ENCODE peak calls at places on chromosomes 11 and 22, in nine cellular contexts. E, N, Q, B, W, K, X, J and A are unnamed samples.

GRCh38 chr22:30947163-30947820 is 21.3 kb downstream of the MORC2 start:
- DNase-seq in E (no peak), N (peak; percentile 61), Q (no peak), B (peak; percentile 23), W (no peak), K (no peak), X (no peak), J (no peak), A (no peak)

GRCh38 chr22:42268852-42269406 is 1.5 kb downstream of the TCF20 start:
- DNase-seq in E (no peak), N (no peak), Q (no peak), B (no peak), W (no peak), K (no peak), X (no peak), J (no peak), A (no peak)

GRCh38 chr22:31790240-31790639 is 36.4 kb downstream of the DEPDC5 start:
- DNase-seq in E (no peak), N (no peak), Q (no peak), B (no peak), W (no peak), K (no peak), X (no peak), J (no peak), A (no peak)

GRCh38 chr11:102436546-102436945 is 16.0 kb downstream of the TMEM123 start:
- DNase-seq in E (no peak), N (no peak), Q (peak; percentile 89), B (peak; percentile 93), W (no peak), K (no peak), X (no peak), J (no peak), A (no peak)

GRCh38 chr11:95229199-95230053 is 1.6 kb downstream of the SESN3 start:
- DNase-seq in E (no peak), N (no peak), Q (peak; percentile 42), B (no peak), W (no peak), K (no peak), X (no peak), J (no peak), A (no peak)

GRCh38 chr11:45025716-45026492 is 75.2 kb upstream of the TP53I11 start:
- DNase-seq in E (no peak), N (no peak), Q (peak; percentile 36), B (no peak), W (peak; percentile 55), K (peak; percentile 55), X (peak; percentile 49), J (peak; percentile 62), A (no peak)

GRCh38 chr11:2518983-2519340 is 74.2 kb downstream of the KCNQ1 start:
- DNase-seq in E (no peak), N (peak; percentile 10), Q (no peak), B (no peak), W (peak; percentile 4), K (peak; percentile 30), X (no peak), J (no peak), A (no peak)

GRCh38 chr11:72613977-72614376 is 60.2 kb downstream of the PDE2A start:
- DNase-seq in E (no peak), N (peak; percentile 57), Q (no peak), B (no peak), W (peak; percentile 46), K (no peak), X (peak; percentile 76), J (no peak), A (no peak)

GRCh38 chr22:25368271-25368670 is 148.8 kb downstream of the CRYBB2 start:
- DNase-seq in E (no peak), N (no peak), Q (peak; percentile 83), B (peak; percentile 65), W (no peak), K (no peak), X (no peak), J (peak; percentile 47), A (no peak)

GRCh38 chr22:36244522-36245391 is 5.4 kb upstream of the APOL2 start:
- DNase-seq in E (no peak), N (no peak), Q (peak; percentile 65), B (peak; percentile 88), W (peak; percentile 50), K (no peak), X (no peak), J (no peak), A (no peak)

GRCh38 chr11:115221461-115222069 is 282.6 kb downstream of the CADM1 start:
- DNase-seq in E (no peak), N (no peak), Q (no peak), B (no peak), W (no peak), K (no peak), X (no peak), J (no peak), A (no peak)

GRCh38 chr11:37108436-37109204 is 510.6 kb upstream of the RAG2 start:
- DNase-seq in E (no peak), N (no peak), Q (no peak), B (no peak), W (no peak), K (no peak), X (no peak), J (no peak), A (no peak)

GRCh38 chr22:26367402-26368245 is 61.4 kb upstream of the ASPHD2 start:
- DNase-seq in E (peak; percentile 55), N (no peak), Q (peak; percentile 52), B (peak; percentile 39), W (no peak), K (peak; percentile 82), X (peak; percentile 42), J (no peak), A (no peak)

GRCh38 chr11:99693941-99694492 is 673.3 kb downstream of the CNTN5 start:
- DNase-seq in E (no peak), N (no peak), Q (peak; percentile 66), B (no peak), W (no peak), K (no peak), X (no peak), J (peak; percentile 16), A (no peak)

GRCh38 chr11:18727499-18728236 is 1.7 kb upstream of the IGSF22 start:
- DNase-seq in E (no peak), N (no peak), Q (peak; percentile 29), B (peak; percentile 16), W (no peak), K (peak; percentile 78), X (peak; percentile 60), J (peak; percentile 33), A (no peak)

GRCh38 chr11:10969387-10969786 is 111.5 kb upstream of the ZBED5 start:
- DNase-seq in E (no peak), N (no peak), Q (no peak), B (no peak), W (no peak), K (no peak), X (no peak), J (no peak), A (no peak)

GRCh38 chr11:910589-911030 is at the start of gene CHID1:
- DNase-seq in E (peak; percentile 76), N (peak; percentile 69), Q (peak; percentile 70), B (peak; percentile 73), W (peak; percentile 84), K (peak; percentile 97), X (peak; percentile 99), J (peak; percentile 88), A (peak; percentile 92)

GRCh38 chr11:60209977-60210376 is 27.1 kb upstream of the MS4A6A start:
- DNase-seq in E (no peak), N (no peak), Q (no peak), B (no peak), W (no peak), K (no peak), X (no peak), J (no peak), A (no peak)

GRCh38 chr11:67312187-67313021 is 9.1 kb downstream of the SSH3 start:
- DNase-seq in E (no peak), N (no peak), Q (no peak), B (no peak), W (no peak), K (no peak), X (no peak), J (peak; percentile 16), A (no peak)

GRCh38 chr22:36238348-36239149 is 778 bp downstream of the APOL2 start:
- DNase-seq in E (no peak), N (no peak), Q (no peak), B (no peak), W (peak; percentile 43), K (peak; percentile 64), X (no peak), J (peak; percentile 46), A (no peak)

GRCh38 chr11:83611616-83612015 is 325.4 kb upstream of the CCDC90B start:
- DNase-seq in E (no peak), N (no peak), Q (no peak), B (no peak), W (no peak), K (no peak), X (no peak), J (no peak), A (no peak)

GRCh38 chr11:86574493-86575207 is 97.8 kb downstream of the ME3 start:
- DNase-seq in E (no peak), N (no peak), Q (peak; percentile 38), B (no peak), W (no peak), K (no peak), X (no peak), J (no peak), A (no peak)

GRCh38 chr22:41857160-41857859 is 24.4 kb downstream of the SREBF2 start:
- DNase-seq in E (peak; percentile 72), N (no peak), Q (peak; percentile 84), B (peak; percentile 64), W (peak; percentile 63), K (peak; percentile 79), X (no peak), J (no peak), A (no peak)

GRCh38 chr22:21640810-21641209 is 1.3 kb upstream of the SDF2L1 start:
- DNase-seq in E (no peak), N (no peak), Q (no peak), B (no peak), W (no peak), K (no peak), X (no peak), J (no peak), A (no peak)

GRCh38 chr11:104637652-104638170 is 260.5 kb downstream of the CASP12 start:
- DNase-seq in E (no peak), N (no peak), Q (no peak), B (no peak), W (no peak), K (no peak), X (no peak), J (no peak), A (no peak)

GRCh38 chr11:132114185-132114584 is 743.8 kb downstream of the NTM start:
- DNase-seq in E (no peak), N (peak; percentile 41), Q (peak; percentile 21), B (peak; percentile 44), W (peak; percentile 18), K (no peak), X (no peak), J (peak; percentile 25), A (no peak)

GRCh38 chr22:46056169-46057041 is 79.4 kb upstream of the WNT7B start:
- DNase-seq in E (no peak), N (peak; percentile 94), Q (peak; percentile 52), B (peak; percentile 56), W (peak; percentile 48), K (no peak), X (no peak), J (no peak), A (no peak)

GRCh38 chr22:48898524-48899377 is 928.9 kb downstream of the BRD1 start:
- DNase-seq in E (no peak), N (peak; percentile 17), Q (no peak), B (no peak), W (no peak), K (peak; percentile 42), X (no peak), J (no peak), A (no peak)

GRCh38 chr22:31244044-31244942 is 32.2 kb downstream of the LIMK2 start:
- DNase-seq in E (no peak), N (no peak), Q (peak; percentile 61), B (peak; percentile 83), W (peak; percentile 81), K (no peak), X (no peak), J (no peak), A (no peak)

GRCh38 chr22:31278643-31279326 is 13.5 kb downstream of the PIK3IP1 start:
- DNase-seq in E (no peak), N (no peak), Q (no peak), B (no peak), W (no peak), K (peak; percentile 64), X (no peak), J (no peak), A (no peak)

GRCh38 chr11:61148016-61148640 is 13.1 kb downstream of the VPS37C start:
- DNase-seq in E (no peak), N (no peak), Q (no peak), B (no peak), W (no peak), K (no peak), X (no peak), J (no peak), A (no peak)